ENCODE peak calls at places on chromosomes 5 and 9, in nine cellular contexts. One of them, this sample, is unnamed.

GRCh38 chr9:6090811-6091210 is 75.4 kb upstream of the RANBP6 start:
- DNase-seq in AG10803: no peak
- DNase-seq in MM.1S: no peak
- DNase-seq in lung: no peak
- DNase-seq in CD8-positive, alpha-beta T cell: no peak
- DNase-seq in GM23248: no peak
- DNase-seq in body of pancreas: no peak
- DNase-seq in iPS DF 6.9: no peak
- DNase-seq in stomach: no peak
- DNase-seq in this sample: no peak

GRCh38 chr5:58497956-58498942 is 7.0 kb downstream of the GAPT start:
- DNase-seq in AG10803: peak
- DNase-seq in stomach: peak
- DNase-seq in CD8-positive, alpha-beta T cell: no peak
- DNase-seq in MM.1S: no peak
- DNase-seq in body of pancreas: peak
- DNase-seq in lung: no peak
- DNase-seq in GM23248: peak
- DNase-seq in iPS DF 6.9: no peak
- DNase-seq in this sample: peak

GRCh38 chr5:452856-453710 is 10.1 kb downstream of the EXOC3 start:
- DNase-seq in iPS DF 6.9: no peak
- DNase-seq in stomach: no peak
- DNase-seq in lung: no peak
- DNase-seq in AG10803: no peak
- DNase-seq in GM23248: no peak
- DNase-seq in CD8-positive, alpha-beta T cell: no peak
- DNase-seq in body of pancreas: no peak
- DNase-seq in MM.1S: no peak
- DNase-seq in this sample: no peak

GRCh38 chr9:13110766-13111400 is 168.6 kb downstream of the MPDZ start:
- DNase-seq in body of pancreas: peak
- DNase-seq in GM23248: peak
- DNase-seq in stomach: peak
- DNase-seq in MM.1S: no peak
- DNase-seq in AG10803: peak
- DNase-seq in lung: peak
- DNase-seq in iPS DF 6.9: no peak
- DNase-seq in CD8-positive, alpha-beta T cell: no peak
- DNase-seq in this sample: peak

GRCh38 chr5:159441441-159441840 is 111.2 kb upstream of the IL12B start:
- DNase-seq in MM.1S: peak
- DNase-seq in body of pancreas: peak
- DNase-seq in GM23248: peak
- DNase-seq in stomach: no peak
- DNase-seq in lung: no peak
- DNase-seq in CD8-positive, alpha-beta T cell: no peak
- DNase-seq in AG10803: no peak
- DNase-seq in iPS DF 6.9: peak
- DNase-seq in this sample: no peak

GRCh38 chr5:67196537-67197059 is at the start of gene CD180:
- DNase-seq in stomach: no peak
- DNase-seq in AG10803: no peak
- DNase-seq in CD8-positive, alpha-beta T cell: no peak
- DNase-seq in body of pancreas: no peak
- DNase-seq in MM.1S: no peak
- DNase-seq in GM23248: no peak
- DNase-seq in lung: no peak
- DNase-seq in iPS DF 6.9: no peak
- DNase-seq in this sample: no peak

GRCh38 chr9:69971643-69972449 is 71.8 kb upstream of the MAMDC2 start:
- DNase-seq in body of pancreas: peak
- DNase-seq in CD8-positive, alpha-beta T cell: peak
- DNase-seq in iPS DF 6.9: peak
- DNase-seq in GM23248: peak
- DNase-seq in AG10803: peak
- DNase-seq in stomach: peak
- DNase-seq in MM.1S: peak
- DNase-seq in lung: peak
- DNase-seq in this sample: no peak

GRCh38 chr9:93092171-93092991 is 3.6 kb upstream of the CARD19 start:
- DNase-seq in lung: no peak
- DNase-seq in stomach: no peak
- DNase-seq in body of pancreas: no peak
- DNase-seq in GM23248: no peak
- DNase-seq in iPS DF 6.9: no peak
- DNase-seq in CD8-positive, alpha-beta T cell: no peak
- DNase-seq in AG10803: no peak
- DNase-seq in MM.1S: no peak
- DNase-seq in this sample: no peak

GRCh38 chr5:109655841-109656240 is 33.9 kb upstream of the MAN2A1 start:
- DNase-seq in lung: no peak
- DNase-seq in CD8-positive, alpha-beta T cell: no peak
- DNase-seq in stomach: no peak
- DNase-seq in AG10803: no peak
- DNase-seq in body of pancreas: no peak
- DNase-seq in GM23248: peak
- DNase-seq in MM.1S: no peak
- DNase-seq in iPS DF 6.9: no peak
- DNase-seq in this sample: no peak

GRCh38 chr9:17757816-17758215 is 178.9 kb downstream of the SH3GL2 start:
- DNase-seq in MM.1S: no peak
- DNase-seq in GM23248: peak
- DNase-seq in iPS DF 6.9: no peak
- DNase-seq in stomach: no peak
- DNase-seq in body of pancreas: no peak
- DNase-seq in CD8-positive, alpha-beta T cell: no peak
- DNase-seq in AG10803: no peak
- DNase-seq in lung: no peak
- DNase-seq in this sample: no peak

GRCh38 chr5:172766287-172767104 is 4.5 kb downstream of the DUSP1 start:
- DNase-seq in stomach: peak
- DNase-seq in lung: peak
- DNase-seq in GM23248: peak
- DNase-seq in body of pancreas: peak
- DNase-seq in AG10803: peak
- DNase-seq in iPS DF 6.9: no peak
- DNase-seq in CD8-positive, alpha-beta T cell: no peak
- DNase-seq in MM.1S: no peak
- DNase-seq in this sample: peak

GRCh38 chr5:177537389-177538361 is 16.7 kb downstream of the FAM193B start:
- DNase-seq in stomach: no peak
- DNase-seq in CD8-positive, alpha-beta T cell: no peak
- DNase-seq in body of pancreas: peak
- DNase-seq in iPS DF 6.9: no peak
- DNase-seq in AG10803: peak
- DNase-seq in MM.1S: no peak
- DNase-seq in GM23248: peak
- DNase-seq in lung: no peak
- DNase-seq in this sample: peak

GRCh38 chr9:99019523-99020331 is 76.0 kb downstream of the COL15A1 start:
- DNase-seq in stomach: no peak
- DNase-seq in AG10803: peak
- DNase-seq in MM.1S: no peak
- DNase-seq in lung: no peak
- DNase-seq in GM23248: peak
- DNase-seq in CD8-positive, alpha-beta T cell: no peak
- DNase-seq in body of pancreas: no peak
- DNase-seq in iPS DF 6.9: no peak
- DNase-seq in this sample: peak

GRCh38 chr9:135877776-135878527 is 29.4 kb downstream of the CAMSAP1 start:
- DNase-seq in MM.1S: no peak
- DNase-seq in iPS DF 6.9: no peak
- DNase-seq in lung: no peak
- DNase-seq in AG10803: no peak
- DNase-seq in body of pancreas: no peak
- DNase-seq in stomach: no peak
- DNase-seq in GM23248: no peak
- DNase-seq in CD8-positive, alpha-beta T cell: no peak
- DNase-seq in this sample: no peak

GRCh38 chr9:129619787-129620668 is 873 bp downstream of the C9orf50 start:
- DNase-seq in MM.1S: no peak
- DNase-seq in lung: no peak
- DNase-seq in stomach: no peak
- DNase-seq in body of pancreas: no peak
- DNase-seq in iPS DF 6.9: no peak
- DNase-seq in GM23248: peak
- DNase-seq in CD8-positive, alpha-beta T cell: no peak
- DNase-seq in AG10803: peak
- DNase-seq in this sample: no peak

GRCh38 chr5:74556631-74557595 is 83.6 kb downstream of the ENC1 start:
- DNase-seq in MM.1S: no peak
- DNase-seq in AG10803: peak
- DNase-seq in lung: no peak
- DNase-seq in iPS DF 6.9: no peak
- DNase-seq in stomach: no peak
- DNase-seq in CD8-positive, alpha-beta T cell: no peak
- DNase-seq in GM23248: peak
- DNase-seq in body of pancreas: no peak
- DNase-seq in this sample: no peak

GRCh38 chr9:34501889-34502425 is 20.8 kb downstream of the ENHO start:
- DNase-seq in AG10803: peak
- DNase-seq in stomach: peak
- DNase-seq in GM23248: peak
- DNase-seq in MM.1S: no peak
- DNase-seq in CD8-positive, alpha-beta T cell: no peak
- DNase-seq in body of pancreas: peak
- DNase-seq in lung: peak
- DNase-seq in iPS DF 6.9: no peak
- DNase-seq in this sample: peak

GRCh38 chr5:43711496-43711895 is 108.5 kb downstream of the NNT start:
- DNase-seq in GM23248: peak
- DNase-seq in iPS DF 6.9: no peak
- DNase-seq in CD8-positive, alpha-beta T cell: no peak
- DNase-seq in body of pancreas: no peak
- DNase-seq in lung: no peak
- DNase-seq in MM.1S: no peak
- DNase-seq in AG10803: peak
- DNase-seq in stomach: no peak
- DNase-seq in this sample: no peak

GRCh38 chr5:110376281-110376916 is 350.1 kb downstream of the TMEM232 start:
- DNase-seq in GM23248: peak
- DNase-seq in MM.1S: no peak
- DNase-seq in stomach: no peak
- DNase-seq in AG10803: peak
- DNase-seq in iPS DF 6.9: no peak
- DNase-seq in lung: no peak
- DNase-seq in CD8-positive, alpha-beta T cell: no peak
- DNase-seq in body of pancreas: no peak
- DNase-seq in this sample: peak

GRCh38 chr9:16307626-16308195 is 562.8 kb downstream of the BNC2 start:
- DNase-seq in CD8-positive, alpha-beta T cell: no peak
- DNase-seq in stomach: no peak
- DNase-seq in MM.1S: no peak
- DNase-seq in GM23248: no peak
- DNase-seq in AG10803: no peak
- DNase-seq in iPS DF 6.9: no peak
- DNase-seq in lung: no peak
- DNase-seq in body of pancreas: no peak
- DNase-seq in this sample: no peak

GRCh38 chr9:16308645-16309044 is 561.8 kb downstream of the BNC2 start:
- DNase-seq in body of pancreas: no peak
- DNase-seq in GM23248: no peak
- DNase-seq in AG10803: no peak
- DNase-seq in CD8-positive, alpha-beta T cell: no peak
- DNase-seq in lung: no peak
- DNase-seq in iPS DF 6.9: no peak
- DNase-seq in stomach: no peak
- DNase-seq in MM.1S: no peak
- DNase-seq in this sample: no peak

GRCh38 chr9:16310288-16311145 is 560.0 kb downstream of the BNC2 start:
- DNase-seq in stomach: no peak
- DNase-seq in GM23248: no peak
- DNase-seq in iPS DF 6.9: no peak
- DNase-seq in lung: no peak
- DNase-seq in body of pancreas: no peak
- DNase-seq in MM.1S: no peak
- DNase-seq in AG10803: no peak
- DNase-seq in CD8-positive, alpha-beta T cell: no peak
- DNase-seq in this sample: no peak

GRCh38 chr9:16312116-16312515 is 558.4 kb downstream of the BNC2 start:
- DNase-seq in iPS DF 6.9: no peak
- DNase-seq in CD8-positive, alpha-beta T cell: no peak
- DNase-seq in body of pancreas: no peak
- DNase-seq in MM.1S: no peak
- DNase-seq in GM23248: no peak
- DNase-seq in AG10803: peak
- DNase-seq in lung: no peak
- DNase-seq in stomach: no peak
- DNase-seq in this sample: no peak

GRCh38 chr9:16309350-16310271 is 560.9 kb downstream of the BNC2 start:
- DNase-seq in iPS DF 6.9: no peak
- DNase-seq in CD8-positive, alpha-beta T cell: no peak
- DNase-seq in AG10803: peak
- DNase-seq in MM.1S: no peak
- DNase-seq in GM23248: peak
- DNase-seq in lung: no peak
- DNase-seq in stomach: no peak
- DNase-seq in body of pancreas: peak
- DNase-seq in this sample: peak
- H3K4me3 ChIP-seq in iPS DF 6.9: no peak
- H3K4me3 ChIP-seq in CD8-positive, alpha-beta T cell: no peak
- H3K4me3 ChIP-seq in AG10803: no peak
- H3K4me3 ChIP-seq in MM.1S: no peak
- H3K4me3 ChIP-seq in GM23248: no peak
- H3K4me3 ChIP-seq in lung: no peak
- H3K4me3 ChIP-seq in stomach: no peak
- H3K4me3 ChIP-seq in body of pancreas: no peak
- H3K4me3 ChIP-seq in this sample: no peak

GRCh38 chr9:137760426-137760825 is 117.2 kb upstream of the CACNA1B start:
- DNase-seq in MM.1S: no peak
- DNase-seq in stomach: no peak
- DNase-seq in AG10803: peak
- DNase-seq in GM23248: peak
- DNase-seq in CD8-positive, alpha-beta T cell: no peak
- DNase-seq in iPS DF 6.9: no peak
- DNase-seq in body of pancreas: no peak
- DNase-seq in lung: no peak
- DNase-seq in this sample: no peak
- H3K4me3 ChIP-seq in MM.1S: no peak
- H3K4me3 ChIP-seq in stomach: no peak
- H3K4me3 ChIP-seq in AG10803: no peak
- H3K4me3 ChIP-seq in GM23248: no peak
- H3K4me3 ChIP-seq in CD8-positive, alpha-beta T cell: no peak
- H3K4me3 ChIP-seq in iPS DF 6.9: no peak
- H3K4me3 ChIP-seq in body of pancreas: no peak
- H3K4me3 ChIP-seq in lung: no peak
- H3K4me3 ChIP-seq in this sample: no peak

GRCh38 chr9:133066181-133066983 is 4.6 kb downstream of the CEL start:
- DNase-seq in stomach: no peak
- DNase-seq in CD8-positive, alpha-beta T cell: no peak
- DNase-seq in body of pancreas: peak
- DNase-seq in iPS DF 6.9: no peak
- DNase-seq in GM23248: no peak
- DNase-seq in lung: no peak
- DNase-seq in MM.1S: no peak
- DNase-seq in AG10803: no peak
- DNase-seq in this sample: no peak
- H3K4me3 ChIP-seq in stomach: no peak
- H3K4me3 ChIP-seq in CD8-positive, alpha-beta T cell: no peak
- H3K4me3 ChIP-seq in body of pancreas: no peak
- H3K4me3 ChIP-seq in iPS DF 6.9: no peak
- H3K4me3 ChIP-seq in GM23248: no peak
- H3K4me3 ChIP-seq in lung: no peak
- H3K4me3 ChIP-seq in MM.1S: no peak
- H3K4me3 ChIP-seq in AG10803: no peak
- H3K4me3 ChIP-seq in this sample: no peak

GRCh38 chr5:60698316-60698715 is 1.6 kb downstream of the DEPDC1B start:
- DNase-seq in MM.1S: no peak
- DNase-seq in body of pancreas: no peak
- DNase-seq in lung: no peak
- DNase-seq in CD8-positive, alpha-beta T cell: no peak
- DNase-seq in stomach: no peak
- DNase-seq in AG10803: no peak
- DNase-seq in GM23248: peak
- DNase-seq in iPS DF 6.9: no peak
- DNase-seq in this sample: no peak
- H3K4me3 ChIP-seq in MM.1S: no peak
- H3K4me3 ChIP-seq in body of pancreas: no peak
- H3K4me3 ChIP-seq in lung: no peak
- H3K4me3 ChIP-seq in CD8-positive, alpha-beta T cell: no peak
- H3K4me3 ChIP-seq in stomach: no peak
- H3K4me3 ChIP-seq in AG10803: no peak
- H3K4me3 ChIP-seq in GM23248: no peak
- H3K4me3 ChIP-seq in iPS DF 6.9: no peak
- H3K4me3 ChIP-seq in this sample: no peak